ENCODE peak calls at places on chromosomes 2 and 18, in five cellular contexts. P, J, H, X and C are unnamed samples.

GRCh38 chr2:183250472-183250871 is 126.2 kb downstream of the NUP35 start:
- DNase-seq in H (no peak), X (no peak), J (no peak), P (no peak), C (no peak)

GRCh38 chr18:56373601-56374000 is 264.8 kb downstream of the TXNL1 start:
- DNase-seq in H (no peak), X (no peak), J (no peak), P (no peak), C (no peak)

GRCh38 chr2:128073278-128073677 is 17.7 kb upstream of the UGGT1 start:
- DNase-seq in P (no peak), H (no peak), X (no peak), J (no peak), C (no peak)

GRCh38 chr18:69839989-69840388 is 107.7 kb downstream of the CD226 start:
- DNase-seq in X (no peak), P (no peak), J (no peak), H (no peak), C (no peak)

GRCh38 chr2:104932243-104932642 is 78.3 kb downstream of the POU3F3 start:
- DNase-seq in H (no peak), P (no peak), X (no peak), J (no peak), C (no peak)

GRCh38 chr2:37892436-37893114 is 32.5 kb upstream of the RMDN2 start:
- DNase-seq in X (no peak), P (no peak), H (no peak), J (no peak), C (no peak)

GRCh38 chr2:227339098-227339599 is 14.1 kb downstream of the MFF start:
- DNase-seq in J (no peak), P (no peak), H (no peak), X (no peak), C (no peak)

GRCh38 chr2:63740020-63740419 is 101.7 kb upstream of the UGP2 start:
- DNase-seq in X (no peak), P (no peak), H (no peak), J (no peak), C (no peak)

GRCh38 chr2:114940785-114941458 is 498.5 kb downstream of the DPP10 start:
- DNase-seq in P (no peak), H (no peak), X (no peak), J (no peak), C (no peak)

GRCh38 chr2:45343618-45344017 is 267.4 kb downstream of the SRBD1 start:
- DNase-seq in H (peak; percentile 20), P (no peak), X (no peak), J (no peak), C (no peak)

GRCh38 chr2:23687713-23688112 is 239.2 kb downstream of the ATAD2B start:
- DNase-seq in X (no peak), H (no peak), P (no peak), J (no peak), C (no peak)

GRCh38 chr2:234478121-234478858 is 18.6 kb downstream of the ARL4C start:
- DNase-seq in H (no peak), J (no peak), P (no peak), X (no peak), C (no peak)

GRCh38 chr2:150127995-150128394 is 359.5 kb downstream of the RND3 start:
- DNase-seq in J (no peak), X (no peak), P (no peak), H (no peak), C (no peak)

GRCh38 chr2:74238879-74239278 is 40.5 kb downstream of the MTHFD2 start:
- DNase-seq in J (no peak), P (peak; percentile 19), H (peak; percentile 87), X (no peak), C (no peak)

GRCh38 chr18:46310258-46310657 is 206.1 kb downstream of the HAUS1 start:
- DNase-seq in J (no peak), H (no peak), P (no peak), X (no peak), C (no peak)

GRCh38 chr2:5673148-5673860 is 18.9 kb upstream of the SOX11 start:
- DNase-seq in P (no peak), H (no peak), X (no peak), J (no peak), C (no peak)

GRCh38 chr2:232530626-232531260 is 4.8 kb downstream of the CHRND start:
- DNase-seq in P (no peak), J (no peak), X (peak; percentile 32), H (no peak), C (no peak)

GRCh38 chr2:160651416-160652200 is 158.0 kb upstream of the RBMS1 start:
- DNase-seq in J (no peak), X (no peak), H (peak; percentile 12), P (no peak), C (no peak)

GRCh38 chr2:10547663-10548384 is 99.7 kb upstream of the ODC1 start:
- DNase-seq in X (no peak), J (no peak), P (no peak), H (no peak), C (no peak)

GRCh38 chr2:218883491-218884490 is 3.1 kb downstream of the WNT10A start:
- DNase-seq in J (no peak), H (no peak), P (no peak), X (no peak), C (no peak)

GRCh38 chr2:40440835-40441234 is 11.1 kb downstream of the SLC8A1 start:
- DNase-seq in X (no peak), P (no peak), J (no peak), H (no peak), C (no peak)

GRCh38 chr2:99880148-99880983 is 262.0 kb downstream of the AFF3 start:
- DNase-seq in J (no peak), H (peak; percentile 82), P (no peak), X (no peak), C (peak; percentile 85)

GRCh38 chr2:109451671-109452070 is 162.1 kb downstream of the SEPTIN10 start:
- DNase-seq in H (no peak), P (no peak), X (no peak), J (no peak), C (no peak)

GRCh38 chr2:47519604-47520301 is 116.8 kb downstream of the MSH2 start:
- DNase-seq in J (no peak), H (no peak), X (no peak), P (no peak), C (no peak)

GRCh38 chr2:17851731-17852585 is 26.5 kb upstream of the KCNS3 start:
- DNase-seq in H (peak; percentile 74), J (peak; percentile 27), X (peak; percentile 53), P (peak; percentile 26), C (peak; percentile 34)

GRCh38 chr2:58974881-58975280 is 733.8 kb upstream of the FANCL start:
- DNase-seq in P (no peak), H (no peak), J (no peak), X (no peak), C (no peak)

GRCh38 chr2:206989306-206989705 is 50.0 kb downstream of the CPO start:
- DNase-seq in P (no peak), X (peak; percentile 64), J (no peak), H (no peak), C (no peak)

GRCh38 chr18:22210331-22210754 is 41.0 kb downstream of the GATA6 start:
- DNase-seq in X (no peak), P (no peak), J (no peak), H (peak; percentile 39), C (no peak)

GRCh38 chr2:172011814-172012580 is 12.2 kb downstream of the METAP1D start:
- DNase-seq in P (no peak), J (no peak), H (no peak), X (no peak), C (no peak)

GRCh38 chr2:11257078-11257477 is 87.4 kb downstream of the ROCK2 start:
- DNase-seq in J (no peak), X (no peak), H (no peak), P (no peak), C (no peak)

GRCh38 chr2:128452536-128453530 is 134.2 kb upstream of the HS6ST1 start:
- DNase-seq in X (no peak), P (no peak), J (no peak), H (no peak), C (no peak)

GRCh38 chr2:31286230-31286629 is 52.3 kb downstream of the EHD3 start:
- DNase-seq in X (no peak), J (no peak), P (no peak), H (no peak), C (no peak)

GRCh38 chr2:113124984-113125855 is 2.2 kb upstream of the IL1RN start:
- DNase-seq in H (peak; percentile 6), P (no peak), X (no peak), J (no peak), C (no peak)

GRCh38 chr2:85889648-85890281 is 975 bp upstream of the ST3GAL5 start:
- DNase-seq in X (peak; percentile 69), H (no peak), J (peak; percentile 39), P (peak; percentile 41), C (no peak)

GRCh38 chr18:7565677-7566076 is 1.4 kb upstream of the PTPRM start:
- DNase-seq in X (no peak), P (no peak), J (no peak), H (no peak), C (no peak)

GRCh38 chr18:7566587-7567486 is at the start of gene PTPRM:
- DNase-seq in P (peak; percentile 80), J (peak; percentile 88), H (peak; percentile 76), X (peak; percentile 89), C (no peak)

GRCh38 chr18:7567487-7568425 is 640 bp downstream of the PTPRM start:
- DNase-seq in H (peak; percentile 65), P (peak; percentile 26), J (peak; percentile 57), X (peak; percentile 68), C (no peak)

GRCh38 chr18:7568426-7568825 is 1.3 kb downstream of the PTPRM start:
- DNase-seq in H (peak; percentile 17), P (no peak), X (peak; percentile 62), J (peak; percentile 37), C (no peak)

GRCh38 chr18:7566244-7566586 is 901 bp upstream of the PTPRM start:
- DNase-seq in H (peak; percentile 23), X (no peak), P (no peak), J (no peak), C (no peak)
- H3K4me3 ChIP-seq in H (peak overlapping the region; percentile 57), X (peak overlapping the region; percentile 89), P (peak overlapping the region; percentile 47), J (peak overlapping the region; percentile 89), C (peak overlapping the region; percentile 72)

GRCh38 chr2:102034683-102035606 is 43.2 kb downstream of the IL1R2 start:
- DNase-seq in J (no peak), H (no peak), X (no peak), P (no peak), C (no peak)

GRCh38 chr2:102032368-102033027 is 40.7 kb downstream of the IL1R2 start:
- DNase-seq in J (no peak), H (peak; percentile 58), P (no peak), X (no peak), C (no peak)

GRCh38 chr2:102030855-102031527 is 39.2 kb downstream of the IL1R2 start:
- DNase-seq in P (no peak), X (no peak), H (no peak), J (no peak), C (no peak)

GRCh38 chr2:102033750-102034682 is 42.3 kb downstream of the IL1R2 start:
- DNase-seq in X (no peak), J (no peak), P (no peak), H (no peak), C (no peak)

GRCh38 chr2:102033028-102033749 is 41.4 kb downstream of the IL1R2 start:
- DNase-seq in J (peak; percentile 37), X (peak; percentile 82), H (peak; percentile 91), P (peak; percentile 60), C (peak; percentile 69)
- H3K27ac ChIP-seq in J (peak overlapping the region; percentile 53), X (peak overlapping the region; percentile 63), H (peak overlapping the region; percentile 35), P (peak overlapping the region; percentile 60), C (peak overlapping the region; percentile 75)

GRCh38 chr2:67548317-67549095 is 151.4 kb downstream of the ETAA1 start:
- DNase-seq in X (no peak), J (no peak), P (no peak), H (no peak), C (no peak)
- H3K4me3 ChIP-seq in X (no peak overlapping the region), J (no peak overlapping the region), P (no peak overlapping the region), H (no peak overlapping the region), C (no peak overlapping the region)

GRCh38 chr18:28108254-28108653 is 68.7 kb downstream of the CDH2 start:
- DNase-seq in X (no peak), P (no peak), H (no peak), J (no peak), C (no peak)
- H3K27ac ChIP-seq in X (no peak overlapping the region), P (no peak overlapping the region), H (no peak overlapping the region), J (no peak overlapping the region), C (no peak overlapping the region)